ENCODE peak calls at places on chromosomes 6 and 20, in ten cellular contexts. One of them, this sample, is unnamed.

GRCh38 chr6:146857960-146858308 is 259.2 kb downstream of the ADGB start:
- DNase-seq in AG04450: no peak
- DNase-seq in neural progenitor cell: peak; percentile 51
- DNase-seq in ovary: no peak
- DNase-seq in testis: no peak
- DNase-seq in heart left ventricle: no peak
- DNase-seq in esophagus squamous epithelium: no peak
- DNase-seq in IMR-90: no peak
- DNase-seq in mammary epithelial cell: no peak
- DNase-seq in Panc1: no peak
- DNase-seq in this sample: no peak

GRCh38 chr20:20489054-20489453 is 121.2 kb downstream of the INSM1 start:
- DNase-seq in neural progenitor cell: no peak
- DNase-seq in mammary epithelial cell: no peak
- DNase-seq in esophagus squamous epithelium: no peak
- DNase-seq in IMR-90: peak; percentile 69
- DNase-seq in Panc1: no peak
- DNase-seq in ovary: no peak
- DNase-seq in AG04450: no peak
- DNase-seq in heart left ventricle: no peak
- DNase-seq in testis: no peak
- DNase-seq in this sample: no peak

GRCh38 chr6:167825759-167826229 is 917 bp upstream of the AFDN start:
- DNase-seq in ovary: no peak
- DNase-seq in testis: peak; percentile 83
- DNase-seq in neural progenitor cell: peak; percentile 90
- DNase-seq in Panc1: no peak
- DNase-seq in IMR-90: no peak
- DNase-seq in esophagus squamous epithelium: no peak
- DNase-seq in AG04450: no peak
- DNase-seq in heart left ventricle: peak; percentile 38
- DNase-seq in mammary epithelial cell: peak; percentile 53
- DNase-seq in this sample: no peak

GRCh38 chr20:6588296-6588695 is 179.2 kb upstream of the BMP2 start:
- DNase-seq in mammary epithelial cell: peak; percentile 70
- DNase-seq in heart left ventricle: no peak
- DNase-seq in esophagus squamous epithelium: no peak
- DNase-seq in AG04450: no peak
- DNase-seq in ovary: peak; percentile 18
- DNase-seq in neural progenitor cell: no peak
- DNase-seq in Panc1: no peak
- DNase-seq in testis: peak; percentile 14
- DNase-seq in IMR-90: peak; percentile 47
- DNase-seq in this sample: no peak

GRCh38 chr6:15620616-15621015 is 42.2 kb downstream of the DTNBP1 start:
- DNase-seq in AG04450: no peak
- DNase-seq in Panc1: no peak
- DNase-seq in testis: no peak
- DNase-seq in IMR-90: no peak
- DNase-seq in heart left ventricle: no peak
- DNase-seq in mammary epithelial cell: no peak
- DNase-seq in esophagus squamous epithelium: no peak
- DNase-seq in ovary: no peak
- DNase-seq in neural progenitor cell: peak; percentile 33
- DNase-seq in this sample: no peak

GRCh38 chr6:168609914-168610490 is 169.0 kb downstream of the SMOC2 start:
- DNase-seq in esophagus squamous epithelium: no peak
- DNase-seq in heart left ventricle: no peak
- DNase-seq in Panc1: no peak
- DNase-seq in IMR-90: no peak
- DNase-seq in ovary: no peak
- DNase-seq in neural progenitor cell: no peak
- DNase-seq in testis: no peak
- DNase-seq in mammary epithelial cell: no peak
- DNase-seq in AG04450: no peak
- DNase-seq in this sample: no peak

GRCh38 chr20:34091637-34092200 is 20.3 kb downstream of the EIF2S2 start:
- DNase-seq in Panc1: no peak
- DNase-seq in IMR-90: no peak
- DNase-seq in esophagus squamous epithelium: no peak
- DNase-seq in neural progenitor cell: no peak
- DNase-seq in heart left ventricle: no peak
- DNase-seq in mammary epithelial cell: no peak
- DNase-seq in AG04450: no peak
- DNase-seq in testis: no peak
- DNase-seq in ovary: no peak
- DNase-seq in this sample: no peak

GRCh38 chr6:166879594-166879993 is 76.8 kb downstream of the RNASET2 start:
- DNase-seq in neural progenitor cell: no peak
- DNase-seq in esophagus squamous epithelium: no peak
- DNase-seq in ovary: no peak
- DNase-seq in Panc1: no peak
- DNase-seq in mammary epithelial cell: no peak
- DNase-seq in heart left ventricle: no peak
- DNase-seq in IMR-90: no peak
- DNase-seq in testis: no peak
- DNase-seq in AG04450: no peak
- DNase-seq in this sample: no peak

GRCh38 chr6:73898599-73898998 is 202.6 kb downstream of the CD109 start:
- DNase-seq in ovary: no peak
- DNase-seq in esophagus squamous epithelium: no peak
- DNase-seq in AG04450: no peak
- DNase-seq in mammary epithelial cell: no peak
- DNase-seq in neural progenitor cell: peak; percentile 24
- DNase-seq in heart left ventricle: no peak
- DNase-seq in testis: no peak
- DNase-seq in IMR-90: no peak
- DNase-seq in Panc1: no peak
- DNase-seq in this sample: no peak

DNA sequence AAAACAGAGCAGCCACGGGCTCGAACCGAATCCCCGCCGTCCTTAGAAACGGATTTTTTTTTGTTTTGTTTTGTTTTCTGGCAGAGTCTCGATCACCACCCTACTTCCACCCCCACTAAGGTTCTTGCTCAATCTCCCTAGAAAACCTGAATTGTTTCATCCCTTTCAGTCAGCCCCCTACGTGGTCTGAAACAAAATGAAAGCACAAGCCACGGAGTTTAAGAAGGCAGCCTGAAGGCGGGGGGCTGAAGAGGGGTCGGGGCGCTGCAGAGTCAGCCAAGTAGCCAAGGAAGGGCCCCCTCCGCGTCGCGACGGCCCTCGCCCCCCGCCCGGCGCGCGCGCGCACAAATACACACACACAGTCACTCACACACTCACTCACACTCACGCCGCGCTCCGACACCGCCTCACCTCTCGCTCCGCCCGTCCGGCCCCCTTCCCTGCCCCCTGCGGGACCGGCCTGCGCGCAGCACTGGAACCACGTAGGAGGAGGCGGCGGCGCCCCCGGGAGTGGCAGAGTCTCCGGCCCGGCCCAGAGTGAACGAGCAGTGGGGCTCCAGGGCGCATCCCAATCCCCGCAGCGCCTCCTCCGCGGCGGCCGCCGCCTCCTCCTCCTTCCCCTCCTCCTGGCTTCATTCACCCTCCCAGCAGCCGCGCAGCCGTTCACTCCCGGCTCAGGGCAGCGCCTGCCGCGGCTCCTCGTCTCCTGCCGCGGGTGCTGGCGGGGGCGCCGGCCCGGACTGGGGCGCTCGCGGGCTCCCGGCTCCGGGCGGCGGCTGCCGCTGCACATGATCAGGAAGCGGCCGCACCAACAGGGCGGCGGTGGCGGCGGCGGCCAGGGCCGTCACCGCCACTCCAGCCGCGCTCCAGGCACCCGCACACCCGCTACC is 1.4 kb downstream of the ATXN1 start:
- DNase-seq in AG04450: peak; percentile 67
- DNase-seq in heart left ventricle: peak; percentile 95
- DNase-seq in testis: peak; percentile 90
- DNase-seq in ovary: peak; percentile 89
- DNase-seq in esophagus squamous epithelium: peak; percentile 41
- DNase-seq in mammary epithelial cell: peak; percentile 89
- DNase-seq in IMR-90: peak; percentile 84
- DNase-seq in Panc1: no peak
- DNase-seq in neural progenitor cell: peak; percentile 84
- DNase-seq in this sample: peak; percentile 68
- TF ChIP-seq CTCF in AG04450: peak; percentile 20
- TF ChIP-seq CTCF in heart left ventricle: peak; percentile 11
- TF ChIP-seq CTCF in testis: peak; percentile 22
- TF ChIP-seq CTCF in ovary: no peak
- TF ChIP-seq CTCF in esophagus squamous epithelium: peak; percentile 1
- TF ChIP-seq CTCF in mammary epithelial cell: no peak
- TF ChIP-seq CTCF in IMR-90: no peak
- TF ChIP-seq CTCF in Panc1: no peak
- TF ChIP-seq CTCF in neural progenitor cell: peak; percentile 4
- TF ChIP-seq CTCF in this sample: peak; percentile 36

GRCh38 chr6:142899101-142899760 is 45.7 kb downstream of the HIVEP2 start:
- DNase-seq in heart left ventricle: no peak
- DNase-seq in Panc1: no peak
- DNase-seq in mammary epithelial cell: no peak
- DNase-seq in neural progenitor cell: peak; percentile 25
- DNase-seq in ovary: no peak
- DNase-seq in AG04450: no peak
- DNase-seq in esophagus squamous epithelium: no peak
- DNase-seq in testis: no peak
- DNase-seq in IMR-90: no peak
- DNase-seq in this sample: no peak

GRCh38 chr6:142901616-142902015 is 43.4 kb downstream of the HIVEP2 start:
- DNase-seq in heart left ventricle: no peak
- DNase-seq in ovary: no peak
- DNase-seq in testis: no peak
- DNase-seq in IMR-90: no peak
- DNase-seq in AG04450: no peak
- DNase-seq in neural progenitor cell: no peak
- DNase-seq in mammary epithelial cell: no peak
- DNase-seq in Panc1: no peak
- DNase-seq in esophagus squamous epithelium: no peak
- DNase-seq in this sample: no peak

GRCh38 chr6:142903806-142904205 is 41.2 kb downstream of the HIVEP2 start:
- DNase-seq in testis: no peak
- DNase-seq in AG04450: no peak
- DNase-seq in Panc1: no peak
- DNase-seq in IMR-90: peak; percentile 66
- DNase-seq in heart left ventricle: no peak
- DNase-seq in mammary epithelial cell: no peak
- DNase-seq in ovary: no peak
- DNase-seq in esophagus squamous epithelium: no peak
- DNase-seq in neural progenitor cell: no peak
- DNase-seq in this sample: no peak

GRCh38 chr6:142900467-142900961 is 44.5 kb downstream of the HIVEP2 start:
- DNase-seq in AG04450: no peak
- DNase-seq in IMR-90: no peak
- DNase-seq in neural progenitor cell: no peak
- DNase-seq in mammary epithelial cell: no peak
- DNase-seq in Panc1: no peak
- DNase-seq in ovary: no peak
- DNase-seq in esophagus squamous epithelium: no peak
- DNase-seq in heart left ventricle: peak; percentile 26
- DNase-seq in testis: peak; percentile 32
- DNase-seq in this sample: no peak

DNA sequence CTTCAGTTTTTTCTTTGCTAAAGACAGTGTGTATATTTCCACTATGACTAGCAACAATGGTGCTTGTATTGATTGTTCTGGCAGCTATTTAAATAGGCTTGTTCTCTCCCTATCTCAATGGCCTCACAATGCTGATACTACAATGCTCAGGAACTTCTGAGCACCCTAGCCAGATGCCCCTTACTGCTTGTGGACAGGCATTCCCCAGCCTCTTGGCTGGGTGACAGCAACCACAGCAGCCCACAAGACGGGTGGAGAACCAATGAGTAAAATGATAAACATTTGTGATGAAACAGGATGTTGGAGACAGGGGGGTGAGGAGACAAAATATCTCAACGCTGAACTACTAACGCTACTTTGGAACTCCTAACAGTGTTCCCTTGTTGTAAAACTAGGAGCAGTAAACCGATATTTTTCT is 42.3 kb downstream of the HIVEP2 start:
- DNase-seq in esophagus squamous epithelium: no peak
- DNase-seq in mammary epithelial cell: peak; percentile 97
- DNase-seq in heart left ventricle: peak; percentile 85
- DNase-seq in testis: peak; percentile 18
- DNase-seq in IMR-90: peak; percentile 99
- DNase-seq in AG04450: peak; percentile 96
- DNase-seq in neural progenitor cell: no peak
- DNase-seq in Panc1: peak; percentile 87
- DNase-seq in ovary: peak; percentile 57
- DNase-seq in this sample: peak; percentile 29
- H3K4me3 ChIP-seq in esophagus squamous epithelium: no peak overlapping the region
- H3K4me3 ChIP-seq in mammary epithelial cell: no peak overlapping the region
- H3K4me3 ChIP-seq in heart left ventricle: no peak overlapping the region
- H3K4me3 ChIP-seq in testis: no peak overlapping the region
- H3K4me3 ChIP-seq in IMR-90: no peak overlapping the region
- H3K4me3 ChIP-seq in AG04450: peak overlapping the region; percentile 11
- H3K4me3 ChIP-seq in neural progenitor cell: no peak overlapping the region
- H3K4me3 ChIP-seq in Panc1: no peak overlapping the region
- H3K4me3 ChIP-seq in ovary: no peak overlapping the region
- H3K4me3 ChIP-seq in this sample: no peak overlapping the region

GRCh38 chr20:63736893-63737689 is 627 bp downstream of the LIME1 start:
- DNase-seq in testis: no peak
- DNase-seq in mammary epithelial cell: no peak
- DNase-seq in Panc1: no peak
- DNase-seq in ovary: peak; percentile 45
- DNase-seq in AG04450: no peak
- DNase-seq in heart left ventricle: no peak
- DNase-seq in neural progenitor cell: no peak
- DNase-seq in esophagus squamous epithelium: no peak
- DNase-seq in IMR-90: no peak
- DNase-seq in this sample: no peak
- H3K27ac ChIP-seq in testis: no peak overlapping the region
- H3K27ac ChIP-seq in mammary epithelial cell: no peak overlapping the region
- H3K27ac ChIP-seq in Panc1: no peak overlapping the region
- H3K27ac ChIP-seq in ovary: no peak overlapping the region
- H3K27ac ChIP-seq in AG04450: no peak overlapping the region
- H3K27ac ChIP-seq in heart left ventricle: no peak overlapping the region
- H3K27ac ChIP-seq in neural progenitor cell: no peak overlapping the region
- H3K27ac ChIP-seq in esophagus squamous epithelium: peak overlapping the region; percentile 51
- H3K27ac ChIP-seq in IMR-90: no peak overlapping the region
- H3K27ac ChIP-seq in this sample: peak overlapping the region; percentile 19

DNA sequence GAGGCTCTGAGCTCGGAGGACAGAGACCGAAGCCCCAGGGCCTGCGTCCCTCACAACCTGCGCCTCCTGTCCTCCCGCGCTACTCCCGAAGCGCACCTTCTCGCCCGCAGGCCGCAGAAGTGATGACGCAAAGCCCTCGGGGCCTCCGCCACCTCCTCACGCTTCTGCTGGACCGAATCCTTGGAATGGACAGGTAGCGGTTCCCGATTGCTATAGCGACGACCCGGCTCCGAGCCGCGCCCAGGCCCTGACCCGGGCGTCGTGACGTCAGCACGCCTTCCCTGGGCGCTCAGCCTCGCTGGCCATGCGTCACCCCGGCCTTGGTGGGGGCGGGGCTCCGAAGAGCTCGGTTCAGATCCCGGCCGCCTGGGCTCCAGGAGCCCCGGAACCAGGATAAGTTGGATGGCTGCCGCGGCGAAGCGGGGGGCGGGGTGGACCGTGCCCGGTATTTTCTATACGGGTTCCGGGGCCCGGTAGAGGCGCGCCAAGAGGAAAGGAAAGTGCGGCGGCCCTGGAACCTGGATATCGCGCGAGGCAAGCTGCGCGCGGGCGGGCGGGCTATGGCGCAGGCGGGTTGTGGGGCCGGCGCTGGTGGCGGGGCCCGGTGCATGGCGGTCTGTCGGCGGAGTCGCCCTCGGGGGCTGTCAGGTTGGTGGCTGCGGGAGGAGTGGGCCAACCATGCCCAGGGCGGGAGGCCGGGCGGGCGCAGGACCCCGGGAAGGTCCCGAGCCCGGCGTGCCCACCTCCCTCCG is at the start of gene ZNF76:
- DNase-seq in mammary epithelial cell: peak; percentile 98
- DNase-seq in heart left ventricle: peak; percentile 99
- DNase-seq in ovary: peak; percentile 99
- DNase-seq in esophagus squamous epithelium: peak; percentile 67
- DNase-seq in AG04450: peak; percentile 91
- DNase-seq in testis: peak; percentile 99
- DNase-seq in Panc1: peak; percentile 72
- DNase-seq in neural progenitor cell: peak; percentile 99
- DNase-seq in IMR-90: peak; percentile 95
- DNase-seq in this sample: peak; percentile 98
- TF ChIP-seq CTCF in mammary epithelial cell: no peak
- TF ChIP-seq CTCF in heart left ventricle: no peak
- TF ChIP-seq CTCF in ovary: peak; percentile 25
- TF ChIP-seq CTCF in esophagus squamous epithelium: peak; percentile 62
- TF ChIP-seq CTCF in AG04450: no peak
- TF ChIP-seq CTCF in testis: peak; percentile 44
- TF ChIP-seq CTCF in Panc1: no peak
- TF ChIP-seq CTCF in neural progenitor cell: no peak
- TF ChIP-seq CTCF in IMR-90: no peak
- TF ChIP-seq CTCF in this sample: no peak

This sample was measured in dorsolateral prefrontal cortex.